ENCODE peak calls at places on chromosomes 3 and 15, in four cellular contexts. P is lower leg skin; L is osteocyte; H is activated CD8-positive, alpha-beta T cell treated with anti-CD3 and anti-CD28 coated beads for 36 hours. V is an unnamed sample.

GRCh38 chr15:40263036-40263754 is 19.7 kb downstream of the ANKRD63 start:
- DNase-seq in P (no peak), L (no peak), H (no peak), V (no peak)

GRCh38 chr3:10515884-10516495 is 10.6 kb upstream of the ATP2B2 start:
- DNase-seq in P (no peak), L (no peak), H (no peak), V (no peak)

GRCh38 chr3:105254154-105254553 is 112.6 kb upstream of the ALCAM start:
- DNase-seq in P (no peak), L (no peak), H (no peak), V (no peak)

GRCh38 chr3:19399356-19399755 is 251.0 kb downstream of the KCNH8 start:
- DNase-seq in P (no peak), L (no peak), H (no peak), V (no peak)

GRCh38 chr3:105944281-105944680 is 75.5 kb upstream of the CBLB start:
- DNase-seq in P (no peak), L (no peak), H (no peak), V (no peak)

GRCh38 chr3:50474717-50475116 is 28.7 kb downstream of the CACNA2D2 start:
- DNase-seq in P (no peak), L (no peak), H (no peak), V (no peak)

GRCh38 chr3:182349951-182350350 is 443.4 kb upstream of the ATP11B start:
- DNase-seq in P (no peak), L (no peak), H (no peak), V (no peak)

GRCh38 chr3:53171827-53172505 is 11.0 kb downstream of the PRKCD start:
- DNase-seq in P (no peak), L (no peak), H (no peak), V (no peak)

GRCh38 chr3:12984023-12984823 is 89.0 kb downstream of the IQSEC1 start:
- DNase-seq in P (peak; percentile 53), L (no peak), H (peak; percentile 81), V (no peak)

GRCh38 chr3:126212629-126213375 is 32.4 kb upstream of the ALDH1L1 start:
- DNase-seq in P (no peak), L (no peak), H (no peak), V (peak; percentile 79)

GRCh38 chr3:140931-141330 is 55.6 kb upstream of the CHL1 start:
- DNase-seq in P (no peak), L (no peak), H (no peak), V (no peak)

GRCh38 chr15:66706225-66706732 is 4.2 kb downstream of the SMAD6 start:
- DNase-seq in P (no peak), L (no peak), H (no peak), V (no peak)

GRCh38 chr15:65192016-65192415 is 6.9 kb upstream of the CLPX start:
- DNase-seq in P (no peak), L (no peak), H (no peak), V (no peak)

GRCh38 chr3:170437151-170437550 is 18.5 kb downstream of the CLDN11 start:
- DNase-seq in P (no peak), L (no peak), H (no peak), V (no peak)

GRCh38 chr15:41825145-41825544 is 2.7 kb upstream of the JMJD7 start:
- DNase-seq in P (no peak), L (no peak), H (no peak), V (no peak)

GRCh38 chr3:79161941-79162340 is 605.9 kb downstream of the ROBO1 start:
- DNase-seq in P (no peak), L (no peak), H (no peak), V (no peak)

GRCh38 chr15:55915221-55915620 is 78.2 kb downstream of the NEDD4 start:
- DNase-seq in P (no peak), L (no peak), H (no peak), V (no peak)

GRCh38 chr3:123449092-123449985 is 449 bp upstream of the ADCY5 start:
- DNase-seq in P (no peak), L (no peak), H (peak; percentile 10), V (no peak)

GRCh38 chr3:10359761-10360161 is 38.8 kb upstream of the SEC13 start:
- DNase-seq in P (no peak), L (no peak), H (no peak), V (no peak)

GRCh38 chr15:99414755-99415731 is 150.7 kb upstream of the MEF2A start:
- DNase-seq in P (no peak), L (peak; percentile 75), H (no peak), V (peak; percentile 68)

GRCh38 chr15:45338417-45338816 is 39.9 kb downstream of the GATM start:
- DNase-seq in P (no peak), L (no peak), H (peak; percentile 17), V (no peak)

GRCh38 chr15:29665441-29665985 is 156.8 kb downstream of the TJP1 start:
- DNase-seq in P (no peak), L (no peak), H (no peak), V (no peak)

GRCh38 chr3:54897028-54897711 is 30.7 kb downstream of the LRTM1 start:
- DNase-seq in P (no peak), L (no peak), H (no peak), V (no peak)

GRCh38 chr15:45495588-45495987 is 27.0 kb downstream of the SLC30A4 start:
- DNase-seq in P (no peak), L (no peak), H (no peak), V (no peak)

GRCh38 chr3:29338981-29339833 is 58.3 kb downstream of the RBMS3 start:
- DNase-seq in P (no peak), L (no peak), H (no peak), V (no peak)

GRCh38 chr15:89781891-89782618 is 5.9 kb downstream of the MESP2 start:
- DNase-seq in P (no peak), L (no peak), H (no peak), V (no peak)

GRCh38 chr15:78625621-78626280 is 5.0 kb upstream of the CHRNA3 start:
- DNase-seq in P (no peak), L (peak; percentile 73), H (no peak), V (no peak)

GRCh38 chr3:183807329-183807728 is 18.0 kb downstream of the MAP6D1 start:
- DNase-seq in P (no peak), L (no peak), H (no peak), V (no peak)

GRCh38 chr15:101539492-101539891 is 50.0 kb upstream of the PCSK6 start:
- DNase-seq in P (no peak), L (peak; percentile 59), H (no peak), V (no peak)

GRCh38 chr3:197960694-197961581 is 921 bp downstream of the LMLN start:
- DNase-seq in P (no peak), L (no peak), H (peak; percentile 78), V (no peak)

GRCh38 chr15:43009206-43009605 is 88.6 kb upstream of the TTBK2 start:
- DNase-seq in P (no peak), L (no peak), H (no peak), V (no peak)

GRCh38 chr3:53974314-53974713 is 82.7 kb upstream of the SELENOK start:
- DNase-seq in P (no peak), L (no peak), H (no peak), V (no peak)

GRCh38 chr15:42058791-42059190 is 35.6 kb downstream of the PLA2G4D start:
- DNase-seq in P (no peak), L (no peak), H (no peak), V (no peak)

GRCh38 chr15:33547876-33548275 is 237.1 kb downstream of the RYR3 start:
- DNase-seq in P (no peak), L (no peak), H (peak; percentile 13), V (peak; percentile 72)

GRCh38 chr3:192106528-192106927 is 620.8 kb downstream of the FGF12 start:
- DNase-seq in P (no peak), L (no peak), H (no peak), V (no peak)
- TF ChIP-seq CTCF in P (no peak), L (no peak), H (no peak), V (no peak)

DNA sequence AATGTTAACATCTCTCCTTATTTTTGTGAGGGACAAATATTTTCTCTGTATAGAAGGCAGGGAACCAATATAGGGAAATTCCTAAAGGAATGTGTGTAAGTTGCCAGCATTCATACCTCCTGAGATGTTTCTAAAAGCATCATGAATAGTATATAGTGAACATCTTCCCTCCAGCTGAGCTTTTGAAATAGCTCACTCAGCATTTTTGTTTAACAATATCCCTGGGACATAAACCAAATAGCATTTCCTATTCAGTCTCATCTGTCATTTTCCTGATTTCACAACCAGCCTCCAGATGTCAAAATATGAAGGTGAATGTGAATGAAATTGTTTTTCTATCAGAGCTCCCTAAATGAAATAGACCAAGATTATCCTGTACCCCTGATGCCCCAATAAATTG is 137.2 kb downstream of the PPM1L start:
- DNase-seq in P (no peak), L (no peak), H (no peak), V (no peak)
- TF ChIP-seq CTCF in P (no peak), L (no peak), H (no peak), V (no peak)

GRCh38 chr3:99808163-99808794 is 9.4 kb upstream of the CMSS1 start:
- DNase-seq in P (peak; percentile 39), L (no peak), H (peak; percentile 47), V (no peak)
- TF ChIP-seq CTCF in P (no peak), L (peak; percentile 85), H (peak; percentile 84), V (peak; percentile 82)

GRCh38 chr3:189170559-189170958 is 1.2 kb upstream of the TPRG1 start:
- DNase-seq in P (no peak), L (no peak), H (no peak), V (no peak)

GRCh38 chr3:189167027-189167766 is 4.6 kb upstream of the TPRG1 start:
- DNase-seq in P (peak; percentile 63), L (no peak), H (no peak), V (no peak)

GRCh38 chr3:189168711-189169110 is 3.1 kb upstream of the TPRG1 start:
- DNase-seq in P (no peak), L (no peak), H (no peak), V (no peak)

GRCh38 chr3:189171707-189172106 is at the start of gene TPRG1:
- DNase-seq in P (no peak), L (no peak), H (no peak), V (no peak)

DNA sequence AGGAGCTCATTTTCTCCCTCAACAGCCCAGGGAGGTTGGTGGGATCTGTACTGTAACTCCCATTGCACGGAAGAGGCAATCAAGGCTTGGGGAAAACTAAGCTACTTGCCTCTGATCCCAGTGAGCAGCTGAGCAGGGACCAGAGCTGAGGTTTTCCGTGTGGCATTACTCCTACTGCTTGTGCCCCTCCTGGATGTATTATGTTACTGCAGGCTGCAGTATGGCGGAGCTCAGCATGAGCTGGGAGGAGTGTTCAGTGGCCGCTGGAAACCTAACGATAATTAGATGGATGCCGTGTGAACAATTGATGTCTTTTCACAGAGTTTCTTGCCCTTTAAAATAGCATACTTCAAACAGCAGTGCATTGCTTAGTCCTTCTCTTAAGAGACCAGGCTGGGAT is 2.0 kb upstream of the TPRG1 start:
- DNase-seq in P (no peak), L (no peak), H (no peak), V (no peak)
- TF ChIP-seq CTCF in P (no peak), L (no peak), H (no peak), V (peak; percentile 52)

DNA sequence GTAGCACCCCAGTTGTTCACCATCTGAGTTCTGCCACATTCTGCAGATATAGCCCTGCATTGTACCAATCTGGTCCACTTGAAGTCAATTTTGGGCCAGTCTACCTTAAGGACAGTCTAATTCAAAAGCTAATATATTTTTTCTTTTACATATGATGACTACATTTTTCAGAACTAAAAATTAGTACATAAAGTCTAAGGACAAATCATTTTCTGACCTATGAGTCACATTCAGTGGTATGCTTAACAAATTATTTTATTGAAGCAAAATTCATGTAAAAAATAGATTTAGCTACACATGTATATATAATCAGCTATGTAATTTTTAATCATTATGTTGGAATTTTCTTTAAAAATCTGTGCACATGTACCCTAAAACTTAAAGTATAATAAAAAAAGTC is 52.1 kb upstream of the IL12A start:
- DNase-seq in P (no peak), L (no peak), H (no peak), V (no peak)
- TF ChIP-seq CTCF in P (no peak), L (no peak), H (no peak), V (no peak)